ENCODE peak calls at places on chromosomes 2 and 18, in nine cellular contexts. E is H9, M is omental fat pad, Y is tibial artery, X is nephron progenitor cell, F is GM13977, C is right lobe of liver, H is cardiac fibroblast, T is breast epithelium. R is an unnamed sample.

GRCh38 chr2:73253901-73254300 is 19.8 kb downstream of the CCT7 start:
- DNase-seq in H (no peak), X (no peak), C (no peak), T (no peak), E (no peak), Y (peak; percentile 48), F (no peak), M (no peak), R (no peak)

GRCh38 chr18:45728341-45729010 is 4.5 kb downstream of the SLC14A1 start:
- DNase-seq in F (no peak), X (no peak), M (no peak), T (no peak), E (no peak), Y (no peak), C (no peak), H (peak; percentile 24), R (no peak)

GRCh38 chr2:84338069-84338468 is 121.0 kb downstream of the SUCLG1 start:
- DNase-seq in M (no peak), F (no peak), C (no peak), X (no peak), T (no peak), H (no peak), Y (no peak), E (no peak), R (peak; percentile 14)

GRCh38 chr2:42809876-42810125 is 17.4 kb upstream of the HAAO start:
- DNase-seq in E (peak; percentile 81), C (peak; percentile 88), H (no peak), T (peak; percentile 81), M (no peak), F (no peak), X (peak; percentile 78), Y (peak; percentile 92), R (peak; percentile 88)

GRCh38 chr18:57789759-57790158 is 13.4 kb downstream of the ATP8B1 start:
- DNase-seq in X (no peak), E (no peak), F (no peak), T (no peak), C (no peak), H (peak; percentile 44), Y (no peak), M (no peak), R (no peak)

GRCh38 chr2:141666191-141666590 is 464.6 kb downstream of the LRP1B start:
- DNase-seq in X (no peak), H (no peak), F (no peak), Y (no peak), E (no peak), C (no peak), T (no peak), M (no peak), R (no peak)

GRCh38 chr2:217553689-217554088 is 449.1 kb downstream of the TNS1 start:
- DNase-seq in T (no peak), E (no peak), C (no peak), H (no peak), Y (no peak), M (no peak), F (no peak), X (no peak), R (no peak)

GRCh38 chr18:2846241-2846637 is 567 bp upstream of the EMILIN2 start:
- DNase-seq in M (no peak), E (no peak), T (no peak), H (peak; percentile 24), X (no peak), F (peak; percentile 76), C (no peak), Y (no peak), R (no peak)

GRCh38 chr2:156687715-156688114 is 251.5 kb downstream of the GPD2 start:
- DNase-seq in Y (no peak), H (peak; percentile 45), X (no peak), F (no peak), T (no peak), E (no peak), C (no peak), M (no peak), R (no peak)

GRCh38 chr18:68083131-68083530 is 566.6 kb upstream of the DSEL start:
- DNase-seq in T (no peak), H (peak; percentile 72), M (no peak), C (no peak), Y (no peak), F (no peak), E (no peak), X (no peak), R (no peak)

GRCh38 chr2:235050992-235051351 is 99.2 kb downstream of the SH3BP4 start:
- DNase-seq in Y (peak; percentile 96), F (no peak), X (no peak), M (peak; percentile 69), H (peak; percentile 92), T (peak; percentile 94), E (no peak), C (peak; percentile 90), R (peak; percentile 62)

GRCh38 chr2:94956797-94957391 is 68.6 kb upstream of the MAL start:
- DNase-seq in X (peak; percentile 61), T (no peak), Y (no peak), F (peak; percentile 54), E (no peak), H (peak; percentile 46), C (no peak), M (no peak), R (peak; percentile 39)

GRCh38 chr2:204468689-204469429 is 76.4 kb upstream of the PARD3B start:
- DNase-seq in E (no peak), M (no peak), T (no peak), X (no peak), C (no peak), F (no peak), Y (no peak), H (peak; percentile 87), R (no peak)

GRCh38 chr2:130332271-130333073 is 10.2 kb upstream of the IMP4 start:
- DNase-seq in E (peak; percentile 79), H (peak; percentile 88), F (peak; percentile 85), X (peak; percentile 86), C (peak; percentile 68), Y (no peak), T (peak; percentile 77), M (peak; percentile 58), R (peak; percentile 74)

GRCh38 chr2:128424806-128425205 is 106.1 kb upstream of the HS6ST1 start:
- DNase-seq in E (peak; percentile 17), T (no peak), F (no peak), C (peak; percentile 19), M (no peak), H (no peak), X (no peak), Y (peak; percentile 57), R (no peak)

GRCh38 chr2:127701651-127702394 is 526 bp downstream of the SFT2D3 start:
- DNase-seq in X (peak; percentile 78), E (peak; percentile 75), H (peak; percentile 71), C (peak; percentile 81), M (no peak), Y (peak; percentile 84), T (peak; percentile 76), F (peak; percentile 87), R (peak; percentile 83)

GRCh38 chr2:38560092-38560491 is 42.6 kb downstream of the HNRNPLL start:
- DNase-seq in T (no peak), C (no peak), H (no peak), M (no peak), Y (no peak), F (no peak), X (no peak), E (no peak), R (no peak)

GRCh38 chr18:6648581-6648980 is 80.9 kb upstream of the ARHGAP28 start:
- DNase-seq in C (no peak), Y (no peak), H (peak; percentile 46), M (no peak), X (no peak), E (no peak), T (no peak), F (no peak), R (no peak)

GRCh38 chr2:189037518-189037917 is 63.3 kb downstream of the COL3A1 start:
- DNase-seq in X (no peak), T (no peak), E (no peak), Y (no peak), M (no peak), H (peak; percentile 67), F (no peak), C (no peak), R (no peak)

GRCh38 chr2:170883683-170884082 is 45.4 kb upstream of the GORASP2 start:
- DNase-seq in M (no peak), H (no peak), Y (no peak), C (no peak), X (no peak), E (no peak), T (no peak), F (no peak), R (no peak)

GRCh38 chr18:12278153-12278764 is 24.1 kb downstream of the CIDEA start:
- DNase-seq in F (no peak), E (peak; percentile 65), X (no peak), M (no peak), Y (no peak), C (no peak), H (peak; percentile 34), T (no peak), R (peak; percentile 25)
- TF ChIP-seq CTCF in F (no peak), E (peak; percentile 55), X (no peak), M (no peak), Y (no peak), C (no peak), H (no peak), T (no peak), R (peak; percentile 38)

GRCh38 chr18:78659748-78660147 is 319.9 kb upstream of the SALL3 start:
- DNase-seq in T (no peak), H (no peak), X (peak; percentile 61), F (no peak), M (no peak), Y (no peak), E (peak; percentile 70), C (no peak), R (peak; percentile 68)
- TF ChIP-seq CTCF in T (no peak), H (no peak), X (peak; percentile 72), F (no peak), M (no peak), Y (no peak), E (peak; percentile 88), C (peak; percentile 31), R (peak; percentile 99)

GRCh38 chr2:100482741-100483140 is 12.5 kb downstream of the NMS start:
- DNase-seq in Y (no peak), H (peak; percentile 11), F (no peak), X (peak; percentile 5), C (no peak), M (no peak), T (no peak), E (peak; percentile 40), R (no peak)
- TF ChIP-seq CTCF in Y (no peak), H (peak; percentile 8), F (peak; percentile 53), X (peak; percentile 20), C (no peak), M (no peak), T (no peak), E (peak; percentile 59), R (peak; percentile 54)

GRCh38 chr18:72468011-72468710 is 76.0 kb downstream of the CBLN2 start:
- DNase-seq in Y (no peak), X (no peak), C (no peak), H (no peak), T (no peak), M (no peak), E (no peak), F (no peak), R (no peak)
- TF ChIP-seq CTCF in Y (no peak), X (no peak), C (no peak), H (no peak), T (no peak), M (no peak), E (no peak), F (no peak), R (no peak)

DNA sequence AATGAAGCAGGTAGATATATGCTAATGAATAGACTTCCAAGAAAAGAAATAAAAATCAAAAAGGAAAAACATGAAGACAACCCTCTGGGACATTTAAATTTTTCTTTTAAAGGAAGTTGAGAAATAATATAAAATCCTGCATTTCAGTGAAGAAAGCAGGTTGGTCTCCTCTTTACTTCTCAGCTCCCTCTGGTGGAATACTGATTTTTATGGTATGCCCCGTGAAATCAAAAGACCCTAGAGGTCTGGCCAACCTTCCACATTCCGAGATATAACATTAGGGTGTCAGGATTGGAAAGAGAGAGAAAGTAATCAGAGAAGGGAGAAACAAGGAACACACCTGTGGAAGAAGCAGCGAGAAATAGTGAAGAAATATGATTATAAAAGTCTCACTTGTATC is 72.7 kb downstream of the DNER start:
- DNase-seq in X (no peak), C (no peak), Y (no peak), F (no peak), M (no peak), T (no peak), E (no peak), H (no peak), R (no peak)
- TF ChIP-seq CTCF in X (no peak), C (no peak), Y (no peak), F (no peak), M (no peak), T (no peak), E (peak; percentile 37), H (peak; percentile 15), R (no peak)

R was measured in WERI-Rb-1.